ENCODE peak calls at places on chromosomes 5 and 9, in five cellular contexts. I is stimulated activated CD4-positive, alpha-beta T cell treated with anti-CD3 and anti-CD28 coated beads, Interleukin-4, amount 100 ng/mL, for 1 hour; X is putamen; N is SHP77; E is IMR-90. L is an unnamed sample.

GRCh38 chr5:76785493-76785892 is 33.3 kb upstream of the F2RL1 start:
- DNase-seq in I (no peak), X (no peak), N (no peak), E (peak), L (no peak)

GRCh38 chr5:36638056-36638455 is 31.6 kb downstream of the SLC1A3 start:
- DNase-seq in I (no peak), X (no peak), N (no peak), E (no peak), L (no peak)

GRCh38 chr9:89674667-89675402 is 70.0 kb downstream of the GADD45G start:
- DNase-seq in I (no peak), X (peak), N (peak), E (no peak), L (peak)

GRCh38 chr5:73454379-73455036 is 5.9 kb upstream of the FOXD1 start:
- DNase-seq in I (peak), X (no peak), N (peak), E (peak), L (peak)

GRCh38 chr5:146068977-146069779 is 36.2 kb downstream of the PLAC8L1 start:
- DNase-seq in I (no peak), X (no peak), N (no peak), E (no peak), L (no peak)

GRCh38 chr9:121819511-121820231 is 168.2 kb downstream of the DAB2IP start:
- DNase-seq in I (no peak), X (no peak), N (no peak), E (peak), L (no peak)

GRCh38 chr9:94675008-94675841 is 35.9 kb upstream of the FBP1 start:
- DNase-seq in I (no peak), X (no peak), N (no peak), E (peak), L (no peak)

GRCh38 chr5:41686767-41687166 is 176.4 kb upstream of the PLCXD3 start:
- DNase-seq in I (no peak), X (no peak), N (no peak), E (no peak), L (no peak)

GRCh38 chr5:53073349-53073748 is 36.2 kb downstream of the MOCS2 start:
- DNase-seq in I (no peak), X (no peak), N (no peak), E (peak), L (no peak)

GRCh38 chr9:125904155-125904841 is 157.1 kb downstream of the PBX3 start:
- DNase-seq in I (no peak), X (no peak), N (peak), E (peak), L (peak)